ENCODE peak calls at places on chromosomes 3 and 15, in ten cellular contexts. L, B, Z, I, R, U, A, O, W and P are unnamed samples.
A peak's percentile ranks its signal among the peaks of the same experiment; 100 is the strongest.

GRCh38 chr3:183324083-183324482 is 71.0 kb downstream of the B3GNT5 start:
- DNase-seq in L (no peak), B (no peak), Z (peak; percentile 68), I (peak; percentile 98), R (no peak), U (no peak), A (peak; percentile 39), O (no peak), W (no peak), P (no peak)

GRCh38 chr15:79179108-79179561 is 88.6 kb upstream of the RASGRF1 start:
- DNase-seq in L (no peak), B (no peak), Z (peak; percentile 51), I (peak; percentile 94), R (no peak), U (no peak), A (no peak), O (no peak), W (no peak), P (no peak)

GRCh38 chr3:197520311-197521276 is 35.2 kb downstream of the BDH1 start:
- DNase-seq in L (peak; percentile 89), B (no peak), Z (peak; percentile 73), I (peak; percentile 57), R (no peak), U (no peak), A (peak; percentile 53), O (no peak), W (no peak), P (no peak)

GRCh38 chr3:18423401-18424212 is 1.5 kb downstream of the SATB1 start:
- DNase-seq in L (peak; percentile 11), B (peak; percentile 63), Z (peak; percentile 67), I (peak; percentile 71), R (no peak), U (peak; percentile 33), A (peak; percentile 69), O (peak; percentile 45), W (no peak), P (peak; percentile 45)

GRCh38 chr3:29560031-29560430 is 279.2 kb downstream of the RBMS3 start:
- DNase-seq in L (no peak), B (no peak), Z (no peak), I (no peak), R (no peak), U (no peak), A (peak; percentile 41), O (no peak), W (no peak), P (no peak)

GRCh38 chr3:152703245-152703900 is 131.6 kb upstream of the P2RY1 start:
- DNase-seq in L (no peak), B (no peak), Z (no peak), I (no peak), R (no peak), U (no peak), A (no peak), O (no peak), W (no peak), P (no peak)

GRCh38 chr15:49864251-49864650 is 243.4 kb downstream of the DTWD1 start:
- DNase-seq in L (no peak), B (no peak), Z (no peak), I (no peak), R (no peak), U (no peak), A (no peak), O (no peak), W (no peak), P (no peak)

GRCh38 chr3:72335458-72336050 is 512.7 kb downstream of the SHQ1 start:
- DNase-seq in L (no peak), B (no peak), Z (no peak), I (no peak), R (no peak), U (no peak), A (peak; percentile 54), O (no peak), W (no peak), P (no peak)

GRCh38 chr3:9970020-9970652 is 16.5 kb downstream of the EMC3 start:
- DNase-seq in L (no peak), B (no peak), Z (peak; percentile 87), I (peak; percentile 94), R (no peak), U (no peak), A (peak; percentile 61), O (no peak), W (no peak), P (no peak)

GRCh38 chr3:46489875-46490274 is 7.9 kb upstream of the RTP3 start:
- DNase-seq in L (no peak), B (peak; percentile 5), Z (peak; percentile 86), I (peak; percentile 34), R (peak; percentile 65), U (peak; percentile 6), A (no peak), O (no peak), W (no peak), P (peak; percentile 51)

GRCh38 chr15:83970290-83970890 is 265.2 kb upstream of the GOLGA6L4 start:
- DNase-seq in L (no peak), B (no peak), Z (no peak), I (no peak), R (no peak), U (no peak), A (peak; percentile 24), O (no peak), W (peak; percentile 71), P (no peak)

GRCh38 chr15:33067456-33067855 is 127.1 kb downstream of the FMN1 start:
- DNase-seq in L (peak; percentile 37), B (no peak), Z (peak; percentile 77), I (peak; percentile 69), R (peak; percentile 61), U (no peak), A (no peak), O (no peak), W (no peak), P (no peak)

GRCh38 chr15:33068007-33068441 is 126.5 kb downstream of the FMN1 start:
- DNase-seq in L (peak; percentile 41), B (peak; percentile 13), Z (no peak), I (peak; percentile 71), R (no peak), U (no peak), A (no peak), O (peak; percentile 40), W (peak; percentile 74), P (no peak)

GRCh38 chr15:33064878-33065277 is 129.6 kb downstream of the FMN1 start:
- DNase-seq in L (no peak), B (no peak), Z (peak; percentile 84), I (peak; percentile 59), R (no peak), U (no peak), A (peak; percentile 10), O (no peak), W (no peak), P (no peak)

GRCh38 chr15:33068531-33068990 is 126.0 kb downstream of the FMN1 start:
- DNase-seq in L (no peak), B (no peak), Z (peak; percentile 42), I (peak; percentile 97), R (no peak), U (no peak), A (peak; percentile 14), O (no peak), W (peak; percentile 52), P (no peak)

GRCh38 chr15:33066584-33066983 is 127.9 kb downstream of the FMN1 start:
- DNase-seq in L (no peak), B (no peak), Z (no peak), I (no peak), R (no peak), U (no peak), A (no peak), O (no peak), W (no peak), P (no peak)
- H3K4me3 ChIP-seq in L (no peak overlapping the region), B (no peak overlapping the region), Z (no peak overlapping the region), I (no peak overlapping the region), R (peak overlapping the region; percentile 12), U (no peak overlapping the region), A (no peak overlapping the region), O (no peak overlapping the region), W (no peak overlapping the region), P (no peak overlapping the region)

DNA sequence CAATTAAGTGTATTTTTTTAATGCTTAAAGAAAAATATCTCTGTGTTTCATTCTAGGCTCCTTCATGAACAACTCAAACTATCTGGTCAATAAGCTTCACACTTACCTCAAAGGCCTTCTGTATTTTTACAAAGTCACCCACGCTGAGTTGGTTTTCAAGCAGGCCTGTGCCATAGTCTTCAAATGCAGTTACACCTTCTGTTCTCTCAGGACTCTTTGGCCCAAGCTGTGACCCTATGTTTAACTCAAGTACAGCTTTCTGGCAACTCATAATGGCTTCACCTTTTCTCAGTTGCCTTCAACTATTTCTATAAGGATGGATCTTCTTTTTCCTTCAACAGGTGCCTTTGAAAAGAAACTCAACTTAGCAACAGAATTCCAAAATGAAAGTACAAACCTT is 587 bp downstream of the WDR49 start:
- DNase-seq in L (no peak), B (no peak), Z (no peak), I (no peak), R (no peak), U (no peak), A (no peak), O (no peak), W (no peak), P (no peak)
- H3K4me3 ChIP-seq in L (no peak overlapping the region), B (no peak overlapping the region), Z (no peak overlapping the region), I (no peak overlapping the region), R (no peak overlapping the region), U (no peak overlapping the region), A (no peak overlapping the region), O (no peak overlapping the region), W (no peak overlapping the region), P (no peak overlapping the region)

GRCh38 chr3:86990171-86990733 is 697 bp downstream of the VGLL3 start:
- DNase-seq in L (peak; percentile 17), B (no peak), Z (peak; percentile 48), I (peak; percentile 62), R (no peak), U (no peak), A (no peak), O (no peak), W (peak; percentile 65), P (no peak)

GRCh38 chr3:86990734-86991481 is at the start of gene VGLL3:
- DNase-seq in L (peak; percentile 86), B (no peak), Z (peak; percentile 90), I (peak; percentile 55), R (peak; percentile 64), U (no peak), A (peak; percentile 93), O (no peak), W (peak; percentile 76), P (peak; percentile 7)

GRCh38 chr3:86988986-86989385 is 2.0 kb downstream of the VGLL3 start:
- DNase-seq in L (no peak), B (no peak), Z (peak; percentile 30), I (no peak), R (no peak), U (no peak), A (no peak), O (no peak), W (no peak), P (no peak)

GRCh38 chr3:86988235-86988634 is 2.7 kb downstream of the VGLL3 start:
- DNase-seq in L (no peak), B (no peak), Z (peak; percentile 95), I (peak; percentile 61), R (no peak), U (no peak), A (peak; percentile 91), O (no peak), W (no peak), P (no peak)

GRCh38 chr3:86989611-86990010 is 1.3 kb downstream of the VGLL3 start:
- DNase-seq in L (no peak), B (no peak), Z (peak; percentile 61), I (no peak), R (no peak), U (no peak), A (peak; percentile 38), O (no peak), W (no peak), P (no peak)
- H3K4me3 ChIP-seq in L (peak overlapping the region; percentile 70), B (no peak overlapping the region), Z (peak overlapping the region; percentile 91), I (peak overlapping the region; percentile 85), R (peak overlapping the region; percentile 94), U (no peak overlapping the region), A (peak overlapping the region; percentile 84), O (no peak overlapping the region), W (peak overlapping the region; percentile 71), P (no peak overlapping the region)

GRCh38 chr3:14145670-14146380 is 21.0 kb downstream of the TMEM43 start:
- DNase-seq in L (peak; percentile 51), B (no peak), Z (no peak), I (no peak), R (no peak), U (no peak), A (no peak), O (no peak), W (no peak), P (no peak)
- H3K4me3 ChIP-seq in L (no peak overlapping the region), B (no peak overlapping the region), Z (no peak overlapping the region), I (no peak overlapping the region), R (no peak overlapping the region), U (no peak overlapping the region), A (no peak overlapping the region), O (no peak overlapping the region), W (no peak overlapping the region), P (no peak overlapping the region)